ENCODE peak calls at places on chromosomes 6 and 20, in six cellular contexts. D is heart left ventricle; B is CD4-positive, alpha-beta T cell; E is cardiac muscle cell; Q is NB4; U is heart right ventricle. I is an unnamed sample.

GRCh38 chr6:17741507-17741906 is 34.8 kb upstream of the NUP153 start:
- DNase-seq in D (no peak), E (no peak), Q (peak), U (no peak), B (no peak), I (no peak)

GRCh38 chr6:3884007-3884745 is 35.0 kb downstream of the FAM50B start:
- DNase-seq in E (peak), B (no peak), U (no peak), D (no peak), Q (no peak), I (no peak)

GRCh38 chr20:23161244-23161875 is 75.2 kb upstream of the CD93 start:
- DNase-seq in B (no peak), D (no peak), U (no peak), E (peak), Q (peak), I (no peak)

GRCh38 chr6:108080010-108080780 is 5.7 kb upstream of the OSTM1 start:
- DNase-seq in B (no peak), U (no peak), E (peak), Q (no peak), D (no peak), I (no peak)

GRCh38 chr6:41653642-41654432 is 15.6 kb downstream of the MDFI start:
- DNase-seq in E (no peak), U (no peak), Q (no peak), B (no peak), D (no peak), I (no peak)

GRCh38 chr20:63057133-63058117 is 50.7 kb upstream of the BHLHE23 start:
- DNase-seq in U (no peak), B (no peak), Q (no peak), D (no peak), E (peak), I (no peak)

GRCh38 chr6:26538936-26539615 is 910 bp downstream of the HMGN4 start:
- DNase-seq in U (no peak), Q (no peak), E (no peak), D (no peak), B (no peak), I (no peak)

GRCh38 chr20:40689943-40690835 is 1.2 kb upstream of the MAFB start:
- DNase-seq in U (peak), E (peak), D (peak), B (peak), Q (peak), I (peak)

GRCh38 chr6:33621396-33622388 is 570 bp downstream of the ITPR3 start:
- DNase-seq in E (no peak), Q (peak), D (no peak), B (no peak), U (peak), I (peak)

GRCh38 chr6:47631248-47632196 is 66.9 kb upstream of the ADGRF4 start:
- DNase-seq in E (peak), U (no peak), Q (peak), D (no peak), B (no peak), I (no peak)

GRCh38 chr6:76342611-76343160 is 270.2 kb upstream of the IMPG1 start:
- DNase-seq in Q (no peak), B (no peak), U (no peak), D (no peak), E (no peak), I (no peak)

GRCh38 chr6:22078802-22079545 is 217.9 kb downstream of the PRL start:
- DNase-seq in Q (no peak), E (no peak), D (no peak), U (no peak), B (no peak), I (no peak)

GRCh38 chr6:5012531-5012930 is 8.7 kb upstream of the RPP40 start:
- DNase-seq in U (no peak), B (no peak), D (no peak), Q (peak), E (peak), I (no peak)

GRCh38 chr20:22582386-22582959 is 1.9 kb downstream of the FOXA2 start:
- DNase-seq in E (no peak), B (no peak), D (no peak), U (no peak), Q (no peak), I (no peak)

GRCh38 chr6:101539510-101540245 is 146.2 kb downstream of the GRIK2 start:
- DNase-seq in D (no peak), E (peak), B (no peak), Q (no peak), U (no peak), I (no peak)

GRCh38 chr20:40144581-40144980 is 544.5 kb downstream of the MAFB start:
- DNase-seq in E (no peak), Q (no peak), U (no peak), B (no peak), D (no peak), I (no peak)

GRCh38 chr6:89242574-89243330 is 25.6 kb upstream of the GABRR1 start:
- DNase-seq in E (peak), U (no peak), D (no peak), Q (peak), B (no peak), I (peak)

GRCh38 chr6:104943781-104944180 is 13.1 kb upstream of the LIN28B start:
- DNase-seq in D (no peak), Q (peak), B (no peak), E (peak), U (no peak), I (no peak)

GRCh38 chr6:166512567-166512966 is 73.9 kb downstream of the RAMACL start:
- DNase-seq in Q (peak), D (no peak), E (no peak), U (no peak), B (peak), I (no peak)

GRCh38 chr6:43454290-43455033 is 886 bp downstream of the DLK2 start:
- DNase-seq in D (peak), U (peak), Q (peak), B (peak), E (peak), I (peak)

GRCh38 chr6:107704377-107705013 is 119.6 kb downstream of the SCML4 start:
- DNase-seq in E (peak), Q (peak), B (no peak), U (no peak), D (no peak), I (no peak)

GRCh38 chr6:38584731-38585130 is 55.0 kb downstream of the BTBD9 start:
- DNase-seq in E (no peak), U (no peak), D (no peak), B (no peak), Q (no peak), I (no peak)

GRCh38 chr20:23078351-23078993 is 7.7 kb downstream of the CD93 start:
- DNase-seq in E (peak), U (no peak), Q (peak), D (no peak), B (no peak), I (no peak)

GRCh38 chr6:25026723-25027122 is 91.0 kb upstream of the RIPOR2 start:
- DNase-seq in B (no peak), D (no peak), E (no peak), U (no peak), Q (no peak), I (no peak)
- TF ChIP-seq CTCF in B (no peak), D (no peak), E (no peak), U (no peak), Q (no peak), I (no peak)

GRCh38 chr6:123380257-123380656 is 256.5 kb downstream of the TRDN start:
- DNase-seq in D (no peak), B (no peak), Q (peak), E (peak), U (no peak), I (no peak)
- TF ChIP-seq CTCF in D (peak), B (no peak), Q (peak), E (no peak), U (peak), I (peak)

GRCh38 chr20:24566656-24567055 is 97.2 kb downstream of the SYNDIG1 start:
- DNase-seq in E (no peak), D (no peak), U (no peak), B (no peak), Q (no peak), I (no peak)
- TF ChIP-seq CTCF in E (no peak), D (no peak), U (no peak), B (no peak), Q (no peak), I (no peak)

DNA sequence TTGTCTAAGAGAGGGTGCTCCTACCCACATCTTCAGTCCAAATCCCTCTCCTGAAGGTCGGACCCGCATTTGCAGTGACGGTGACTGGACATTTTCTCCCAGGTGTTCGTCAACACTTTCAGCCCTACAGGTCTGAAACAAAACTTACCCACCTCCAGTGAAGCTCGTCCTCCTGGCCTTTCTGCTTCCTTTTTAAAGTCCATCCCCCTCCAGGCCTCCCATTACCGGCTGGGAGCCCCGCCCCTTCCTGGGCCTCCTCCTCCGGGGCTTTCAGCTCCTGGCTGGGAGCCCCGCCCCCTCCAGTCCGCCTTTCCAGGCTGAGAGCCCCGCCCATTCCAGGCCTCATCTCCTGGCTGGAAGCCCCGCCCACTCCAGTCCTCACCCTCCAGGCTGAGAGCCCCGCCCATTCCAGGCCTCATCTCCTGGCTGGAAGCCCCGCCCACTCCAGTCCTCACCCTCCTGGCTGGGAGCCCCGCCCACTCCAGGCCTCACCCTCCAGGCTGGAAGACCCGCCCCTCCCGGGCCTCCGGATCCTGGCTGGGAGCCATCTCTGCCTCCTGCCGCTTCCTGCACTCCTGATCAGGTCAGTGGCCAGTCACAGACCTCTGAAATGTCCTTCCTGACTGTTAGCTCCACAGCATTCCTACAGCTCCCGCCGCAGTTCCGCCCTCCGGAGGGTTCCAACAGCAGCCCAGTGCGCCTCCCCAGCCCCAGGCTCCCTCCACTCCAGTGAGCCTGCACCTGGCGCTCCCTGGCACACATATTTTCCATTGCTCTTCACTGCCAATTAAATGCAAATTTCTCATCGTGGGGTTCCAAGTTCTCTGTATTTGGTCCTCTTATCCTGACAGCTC is 98.5 kb downstream of the LY86 start:
- DNase-seq in B (peak), U (peak), Q (peak), D (peak), E (peak), I (no peak)
- TF ChIP-seq CTCF in B (no peak), U (no peak), Q (no peak), D (no peak), E (no peak), I (no peak)

DNA sequence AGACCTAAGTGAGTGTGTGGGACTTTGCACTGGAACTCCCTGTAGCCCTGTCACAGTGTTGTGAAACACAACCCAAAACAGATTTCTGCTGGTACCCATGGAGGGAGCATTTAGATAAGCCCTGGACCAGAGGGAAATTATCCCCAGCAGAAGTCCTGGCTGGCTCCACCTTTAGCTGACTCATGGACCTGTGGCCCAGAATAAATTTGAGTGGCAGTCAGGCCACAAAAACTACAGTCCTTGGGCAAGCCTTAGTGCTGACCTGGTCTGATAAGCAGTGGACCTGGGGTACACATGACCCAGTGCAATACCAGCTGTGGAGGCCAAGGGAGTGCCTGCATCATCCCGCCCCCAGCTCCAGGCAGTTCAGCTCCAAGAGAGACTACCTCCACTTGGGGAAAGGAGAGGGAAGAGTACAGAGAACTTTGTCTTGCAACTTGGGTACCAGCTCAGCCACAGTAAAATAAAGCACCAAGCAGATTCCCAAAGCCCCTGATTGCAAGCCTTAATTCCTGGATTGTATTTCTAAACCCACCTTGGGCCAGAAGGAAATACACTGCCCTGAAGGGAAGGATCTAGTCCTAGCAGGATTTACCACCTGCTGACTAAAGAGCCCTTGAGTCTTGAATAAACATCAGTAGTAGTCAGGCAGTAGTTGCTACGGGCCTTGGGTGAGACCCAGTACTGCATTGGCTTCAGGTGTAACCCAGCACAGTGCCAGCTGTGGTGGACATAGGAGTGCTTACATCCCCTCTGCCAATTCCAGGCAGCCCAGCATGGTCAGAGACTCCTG is 140.4 kb upstream of the COL21A1 start:
- DNase-seq in B (no peak), Q (no peak), E (no peak), D (peak), U (no peak), I (no peak)
- TF ChIP-seq CTCF in B (no peak), Q (no peak), E (no peak), D (no peak), U (no peak), I (no peak)

GRCh38 chr6:16665992-16666391 is 95.3 kb downstream of the ATXN1 start:
- DNase-seq in D (no peak), Q (no peak), U (no peak), E (no peak), B (no peak), I (no peak)
- TF ChIP-seq CTCF in D (no peak), Q (no peak), U (no peak), E (no peak), B (no peak), I (no peak)

GRCh38 chr6:117448011-117448410 is 22.3 kb upstream of the ROS1 start:
- DNase-seq in E (peak), U (no peak), B (no peak), D (no peak), Q (no peak), I (no peak)
- TF ChIP-seq CTCF in E (no peak), U (no peak), B (no peak), D (no peak), Q (no peak), I (no peak)